ENCODE peak calls at places on chromosomes 4 and X, in six cellular contexts. Z is colonic mucosa; Q is H9; A is effector memory CD8-positive, alpha-beta T cell; X is osteocyte; E is Daoy. H is an unnamed sample.

GRCh38 chr4:55386073-55386472 is 9.7 kb upstream of the TMEM165 start:
- DNase-seq in E (no peak), A (no peak), X (no peak), Z (no peak), Q (peak), H (no peak)

GRCh38 chr4:1400191-1400805 is 5.9 kb downstream of the NKX1-1 start:
- DNase-seq in A (no peak), X (no peak), Q (no peak), Z (no peak), E (peak), H (no peak)

GRCh38 chrX:103727115-103727514 is 16.4 kb downstream of the TMEM31 start:
- DNase-seq in E (no peak), Q (no peak), Z (no peak), X (no peak), A (no peak), H (no peak)

GRCh38 chr4:109206610-109207009 is 95.8 kb downstream of the COL25A1 start:
- DNase-seq in E (no peak), X (no peak), Z (no peak), A (no peak), Q (no peak), H (no peak)

GRCh38 chr4:2823301-2823670 is 20.4 kb upstream of the ADD1 start:
- DNase-seq in X (no peak), Q (no peak), A (no peak), Z (no peak), E (no peak), H (no peak)

GRCh38 chr4:157779084-157779483 is 393.7 kb downstream of the GASK1B start:
- DNase-seq in Q (no peak), X (no peak), E (no peak), A (no peak), Z (no peak), H (no peak)

GRCh38 chrX:111386884-111387283 is 25.1 kb downstream of the DCX start:
- DNase-seq in Q (no peak), A (no peak), X (no peak), E (no peak), Z (no peak), H (no peak)

GRCh38 chrX:40531056-40531826 is 49.5 kb upstream of the ATP6AP2 start:
- DNase-seq in Z (no peak), Q (no peak), X (no peak), A (no peak), E (no peak), H (no peak)

GRCh38 chr4:182265881-182266280 is 22.7 kb downstream of the TENM3 start:
- DNase-seq in Z (no peak), X (no peak), E (no peak), A (no peak), Q (no peak), H (no peak)

GRCh38 chr4:40763228-40763716 is 13.5 kb downstream of the NSUN7 start:
- DNase-seq in Q (no peak), E (peak), Z (no peak), A (no peak), X (no peak), H (no peak)

GRCh38 chr4:73341454-73341853 is 62.6 kb upstream of the ALB start:
- DNase-seq in A (no peak), Z (peak), X (no peak), E (peak), Q (peak), H (no peak)

GRCh38 chr4:8704632-8705031 is 112.1 kb downstream of the CPZ start:
- DNase-seq in E (no peak), A (no peak), Q (no peak), Z (no peak), X (no peak), H (no peak)

GRCh38 chrX:70066646-70067045 is 4.4 kb downstream of the OTUD6A start:
- DNase-seq in A (no peak), X (peak), E (no peak), Z (no peak), Q (no peak), H (no peak)

GRCh38 chr4:108881190-108881589 is 118.3 kb upstream of the ETNPPL start:
- DNase-seq in Z (no peak), Q (no peak), E (peak), A (no peak), X (no peak), H (no peak)

GRCh38 chrX:38099688-38100087 is 93.3 kb downstream of the SYTL5 start:
- DNase-seq in X (no peak), E (no peak), Z (no peak), A (no peak), Q (no peak), H (no peak)

GRCh38 chr4:20433101-20433705 is 181.5 kb downstream of the SLIT2 start:
- DNase-seq in Z (no peak), X (no peak), Q (no peak), E (no peak), A (no peak), H (no peak)

GRCh38 chrX:2875798-2876399 is 47.2 kb downstream of the GYG2 start:
- DNase-seq in X (no peak), E (no peak), Z (no peak), A (no peak), Q (no peak), H (no peak)

GRCh38 chrX:123731258-123731986 is 1.4 kb downstream of the THOC2 start:
- DNase-seq in Q (no peak), A (peak), Z (peak), X (peak), E (peak), H (no peak)

H was measured in esophagus muscularis mucosa.